ENCODE peak calls at places on chromosome 19, in six cellular contexts. Z is cardiac muscle cell, B is GM12864, Y is A673, R is heart right ventricle, I is fibroblast of lung. H is an unnamed sample.

GRCh38 chr19:13002389-13002898 is 7.2 kb downstream of the NFIX start:
- DNase-seq in Z (no peak), B (no peak), Y (no peak), R (peak; percentile 66), I (no peak), H (no peak)

GRCh38 chr19:31818740-31819228 is 469.5 kb upstream of the TSHZ3 start:
- DNase-seq in Z (no peak), B (no peak), Y (no peak), R (no peak), I (peak; percentile 6), H (no peak)

GRCh38 chr19:16376649-16377048 is 52.0 kb downstream of the KLF2 start:
- DNase-seq in Z (peak; percentile 52), B (no peak), Y (peak; percentile 19), R (no peak), I (no peak), H (no peak)

GRCh38 chr19:5183616-5184015 is 157.0 kb downstream of the PTPRS start:
- DNase-seq in Z (no peak), B (no peak), Y (no peak), R (no peak), I (no peak), H (no peak)

GRCh38 chr19:6333439-6333838 is at the start of gene ACER1:
- DNase-seq in Z (no peak), B (no peak), Y (no peak), R (no peak), I (no peak), H (no peak)

GRCh38 chr19:1522838-1523237 is 1.0 kb upstream of the PLK5 start:
- DNase-seq in Z (no peak), B (no peak), Y (no peak), R (no peak), I (no peak), H (no peak)

GRCh38 chr19:52936151-52936957 is 13.1 kb upstream of the ZNF888 start:
- DNase-seq in Z (no peak), B (no peak), Y (no peak), R (no peak), I (no peak), H (no peak)

GRCh38 chr19:50565984-50566903 is 2.0 kb downstream of the LRRC4B start:
- DNase-seq in Z (no peak), B (no peak), Y (peak; percentile 58), R (no peak), I (no peak), H (no peak)

GRCh38 chr19:10760268-10760944 is 42.5 kb downstream of the DNM2 start:
- DNase-seq in Z (peak; percentile 15), B (peak; percentile 47), Y (peak; percentile 92), R (no peak), I (no peak), H (peak; percentile 25)

GRCh38 chr19:51081476-51081875 is 1.2 kb downstream of the KLK14 start:
- DNase-seq in Z (no peak), B (no peak), Y (no peak), R (no peak), I (no peak), H (no peak)

GRCh38 chr19:52946322-52947310 is 16.1 kb downstream of the ZNF816 start:
- DNase-seq in Z (peak; percentile 32), B (no peak), Y (no peak), R (peak; percentile 18), I (no peak), H (peak; percentile 17)

GRCh38 chr19:5430237-5430636 is 25.0 kb upstream of the ZNRF4 start:
- DNase-seq in Z (no peak), B (no peak), Y (no peak), R (no peak), I (no peak), H (no peak)

GRCh38 chr19:22620401-22620800 is 13.7 kb upstream of the ZNF492 start:
- DNase-seq in Z (no peak), B (no peak), Y (no peak), R (no peak), I (no peak), H (no peak)

GRCh38 chr19:15663245-15663644 is 9.6 kb upstream of the CYP4F12 start:
- DNase-seq in Z (no peak), B (no peak), Y (no peak), R (no peak), I (no peak), H (no peak)

GRCh38 chr19:14248578-14249011 is 42.6 kb upstream of the ADGRL1 start:
- DNase-seq in Z (peak; percentile 82), B (no peak), Y (peak; percentile 92), R (peak; percentile 40), I (peak; percentile 65), H (peak; percentile 61)

GRCh38 chr19:58554494-58555368 is at the start of gene CHMP2A:
- DNase-seq in Z (peak; percentile 99), B (peak; percentile 86), Y (peak; percentile 98), R (peak; percentile 99), I (peak; percentile 97), H (peak; percentile 98)

GRCh38 chr19:1592755-1593628 is at the start of gene MBD3:
- DNase-seq in Z (peak; percentile 99), B (peak; percentile 68), Y (peak; percentile 96), R (peak; percentile 94), I (peak; percentile 95), H (peak; percentile 90)

GRCh38 chr19:17703823-17704463 is 15.3 kb upstream of the MAP1S start:
- DNase-seq in Z (peak; percentile 52), B (no peak), Y (peak; percentile 67), R (peak; percentile 55), I (peak; percentile 36), H (no peak)

GRCh38 chr19:19546751-19547162 is 8.7 kb downstream of the CILP2 start:
- DNase-seq in Z (no peak), B (no peak), Y (no peak), R (peak; percentile 57), I (no peak), H (no peak)

GRCh38 chr19:17607936-17608335 is 52.5 kb downstream of the COLGALT1 start:
- DNase-seq in Z (no peak), B (no peak), Y (no peak), R (no peak), I (no peak), H (no peak)

GRCh38 chr19:35329323-35329722 is 336 bp downstream of the CD22 start:
- DNase-seq in Z (no peak), B (no peak), Y (no peak), R (no peak), I (no peak), H (no peak)

GRCh38 chr19:18424122-18424889 is 5.1 kb downstream of the SSBP4 start:
- DNase-seq in Z (no peak), B (no peak), Y (no peak), R (no peak), I (no peak), H (no peak)

GRCh38 chr19:35352448-35353304 is 5.0 kb downstream of the FFAR1 start:
- DNase-seq in Z (peak; percentile 83), B (no peak), Y (peak; percentile 82), R (peak; percentile 50), I (peak; percentile 76), H (peak; percentile 51)

GRCh38 chr19:491146-491741 is 5.0 kb upstream of the MADCAM1 start:
- DNase-seq in Z (no peak), B (no peak), Y (no peak), R (peak; percentile 14), I (peak; percentile 23), H (no peak)

GRCh38 chr19:5318306-5318705 is 22.3 kb downstream of the PTPRS start:
- DNase-seq in Z (no peak), B (no peak), Y (no peak), R (no peak), I (no peak), H (no peak)

GRCh38 chr19:5216141-5216847 is 124.3 kb downstream of the PTPRS start:
- DNase-seq in Z (no peak), B (no peak), Y (no peak), R (no peak), I (no peak), H (no peak)

GRCh38 chr19:19137556-19138109 is 645 bp downstream of the TMEM161A start:
- DNase-seq in Z (peak; percentile 39), B (no peak), Y (no peak), R (no peak), I (no peak), H (no peak)

GRCh38 chr19:23470873-23471555 is 75.7 kb upstream of the ZNF91 start:
- DNase-seq in Z (no peak), B (no peak), Y (no peak), R (no peak), I (no peak), H (no peak)

GRCh38 chr19:6528544-6529121 is 2.2 kb upstream of the TNFSF9 start:
- DNase-seq in Z (peak; percentile 1), B (no peak), Y (no peak), R (peak; percentile 67), I (no peak), H (no peak)

GRCh38 chr19:8064866-8065486 is 12.4 kb downstream of the CCL25 start:
- DNase-seq in Z (no peak), B (no peak), Y (no peak), R (no peak), I (no peak), H (no peak)

GRCh38 chr19:33133438-33134031 is 1.6 kb downstream of the WDR88 start:
- DNase-seq in Z (no peak), B (no peak), Y (no peak), R (no peak), I (peak; percentile 51), H (peak; percentile 1)
- TF ChIP-seq CTCF in Z (no peak), B (no peak), Y (no peak), R (no peak), I (no peak), H (no peak)

GRCh38 chr19:41226053-41226873 is 7.2 kb downstream of the AXL start:
- DNase-seq in Z (peak; percentile 63), B (no peak), Y (peak; percentile 52), R (peak; percentile 76), I (peak; percentile 82), H (peak; percentile 82)
- H3K4me3 ChIP-seq in Z (peak overlapping the region; percentile 20), B (no peak overlapping the region), Y (peak overlapping the region; percentile 48), R (peak overlapping the region; percentile 58), I (peak overlapping the region; percentile 51), H (peak overlapping the region; percentile 21)

GRCh38 chr19:38596057-38596981 is 21.4 kb downstream of the MAP4K1 start:
- DNase-seq in Z (peak; percentile 90), B (no peak), Y (peak; percentile 65), R (no peak), I (no peak), H (peak; percentile 3)
- TF ChIP-seq CTCF in Z (no peak), B (no peak), Y (no peak), R (no peak), I (no peak), H (no peak)

GRCh38 chr19:47350599-47350998 is 1.5 kb downstream of the DHX34 start:
- DNase-seq in Z (no peak), B (no peak), Y (no peak), R (no peak), I (no peak), H (no peak)
- H3K4me3 ChIP-seq in Z (no peak overlapping the region), B (no peak overlapping the region), Y (no peak overlapping the region), R (no peak overlapping the region), I (no peak overlapping the region), H (no peak overlapping the region)

DNA sequence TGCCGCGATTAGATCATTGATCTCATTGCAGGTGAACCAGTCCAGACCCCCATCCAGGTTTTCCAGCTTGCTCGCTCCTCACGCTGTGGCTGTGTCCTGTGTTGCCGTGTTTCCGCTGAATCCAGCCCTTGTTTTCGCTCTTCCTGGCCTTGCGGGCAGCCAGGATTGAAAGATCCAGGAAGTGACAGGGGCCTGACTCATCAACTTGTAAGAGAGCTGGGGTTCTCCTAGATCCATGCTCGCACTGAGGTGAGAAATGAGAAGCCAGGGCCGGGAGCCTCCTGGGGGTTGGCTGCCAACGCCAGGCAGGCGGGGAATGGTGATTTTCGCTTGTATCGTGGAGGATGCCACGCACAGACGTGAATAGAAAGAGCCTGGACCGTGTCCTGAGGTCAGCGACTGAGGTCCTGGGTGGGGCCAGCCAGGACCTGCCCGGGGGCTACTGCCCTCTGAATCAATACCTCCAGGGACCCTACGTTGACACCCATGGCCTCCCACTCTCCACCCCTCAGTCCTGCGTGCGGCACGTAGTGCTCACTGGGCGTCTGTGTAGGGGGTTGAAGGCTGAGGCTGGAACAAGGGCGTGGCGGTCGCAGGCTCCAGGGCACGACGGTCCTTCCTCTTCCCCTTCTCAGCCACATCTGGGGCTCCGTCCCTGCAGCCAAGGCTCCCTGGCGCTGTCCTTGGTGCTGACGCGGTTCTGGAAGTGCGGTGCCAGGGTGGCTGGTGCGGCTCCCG is 7.3 kb upstream of the PTPRH start:
- DNase-seq in Z (peak; percentile 92), B (no peak), Y (peak; percentile 98), R (peak; percentile 85), I (peak; percentile 99), H (peak; percentile 99)
- TF ChIP-seq CTCF in Z (no peak), B (no peak), Y (no peak), R (no peak), I (no peak), H (peak; percentile 12)